ENCODE peak calls at places on chromosome 11, in nine cellular contexts. N is naive thymus-derived CD8-positive, alpha-beta T cell; Y is NCI-H69; W is activated CD8-positive, alpha-beta memory T cell treated with anti-CD3 and anti-CD28 coated beads for 48 hours; U is activated B cell treated with CpG ODN at 0.5 μM for 24 hours; K is DMS153; Q is left ventricle myocardium superior; A is putamen; C is NCI-H187. V is an unnamed sample.

GRCh38 chr11:46800177-46800576 is 45.9 kb downstream of the CKAP5 start:
- DNase-seq in C (no peak), K (no peak), W (no peak), U (no peak), N (no peak), Y (no peak), A (no peak), Q (no peak), V (no peak)

GRCh38 chr11:108388576-108388975 is 78.8 kb downstream of the C11orf65 start:
- DNase-seq in N (no peak), A (no peak), C (no peak), U (no peak), W (no peak), K (no peak), Y (no peak), Q (no peak), V (no peak)

GRCh38 chr11:75323609-75324008 is 27.9 kb downstream of the ARRB1 start:
- DNase-seq in U (no peak), Q (no peak), Y (peak), W (no peak), A (no peak), C (no peak), N (no peak), K (peak), V (no peak)

GRCh38 chr11:86182976-86183584 is 61.5 kb upstream of the EED start:
- DNase-seq in K (no peak), W (no peak), N (no peak), Q (no peak), C (no peak), U (no peak), A (no peak), Y (no peak), V (peak)

GRCh38 chr11:65651589-65652510 is 10.9 kb downstream of the RELA start:
- DNase-seq in W (no peak), C (no peak), U (no peak), Q (no peak), N (peak), K (no peak), Y (peak), A (no peak), V (no peak)

GRCh38 chr11:125322317-125322716 is 157.8 kb downstream of the PKNOX2 start:
- DNase-seq in Y (no peak), A (no peak), C (no peak), N (no peak), W (no peak), K (no peak), U (no peak), Q (no peak), V (no peak)

GRCh38 chr11:69424748-69425147 is 56.7 kb upstream of the LINC01488 start:
- DNase-seq in A (no peak), Q (no peak), K (no peak), Y (no peak), N (no peak), U (no peak), W (no peak), C (no peak), V (no peak)

GRCh38 chr11:4647795-4648194 is 4.0 kb downstream of the OR51E1 start:
- DNase-seq in U (no peak), Q (no peak), W (no peak), Y (no peak), K (no peak), C (no peak), N (no peak), A (no peak), V (no peak)

GRCh38 chr11:34926101-34926830 is 9.8 kb downstream of the PDHX start:
- DNase-seq in N (no peak), U (no peak), A (peak), C (no peak), K (peak), Q (no peak), Y (peak), W (no peak), V (no peak)

GRCh38 chr11:65972116-65972515 is 10.6 kb downstream of the SART1 start:
- DNase-seq in C (no peak), W (no peak), K (no peak), N (no peak), A (no peak), Q (no peak), Y (no peak), U (no peak), V (no peak)

GRCh38 chr11:60914620-60915249 is 777 bp downstream of the TMEM109 start:
- DNase-seq in Y (peak), A (no peak), Q (peak), N (peak), U (no peak), W (peak), C (no peak), K (no peak), V (no peak)

GRCh38 chr11:48095779-48096470 is 115.6 kb downstream of the PTPRJ start:
- DNase-seq in K (no peak), W (no peak), A (no peak), U (no peak), Q (no peak), Y (no peak), C (no peak), N (no peak), V (no peak)

GRCh38 chr11:2778630-2779498 is 79.1 kb upstream of the KCNQ1OT1 start:
- DNase-seq in U (peak), N (no peak), A (peak), K (peak), W (no peak), Y (peak), C (no peak), Q (peak), V (no peak)

GRCh38 chr11:31480930-31481329 is 28.5 kb downstream of the IMMP1L start:
- DNase-seq in K (no peak), W (no peak), Q (no peak), U (no peak), Y (peak), N (no peak), C (no peak), A (no peak), V (no peak)

GRCh38 chr11:85118151-85118550 is 509.0 kb downstream of the DLG2 start:
- DNase-seq in K (no peak), U (no peak), Q (no peak), A (no peak), C (no peak), Y (no peak), N (no peak), W (no peak), V (no peak)

GRCh38 chr11:44765026-44765595 is 38.3 kb downstream of the TSPAN18 start:
- DNase-seq in W (no peak), Y (no peak), A (no peak), U (no peak), N (no peak), K (no peak), Q (no peak), C (no peak), V (no peak)

GRCh38 chr11:823441-824291 is 4.1 kb upstream of the CRACR2B start:
- DNase-seq in K (peak), Y (peak), U (no peak), C (peak), N (no peak), Q (no peak), A (no peak), W (no peak), V (no peak)

GRCh38 chr11:116179346-116179850 is 593.4 kb downstream of the BUD13 start:
- DNase-seq in U (no peak), W (no peak), Y (no peak), C (no peak), N (no peak), Q (no peak), K (no peak), A (no peak), V (no peak)

GRCh38 chr11:65793144-65793581 is 6.3 kb downstream of the OVOL1 start:
- DNase-seq in Y (peak), W (no peak), N (no peak), A (no peak), U (no peak), C (no peak), K (peak), Q (no peak), V (no peak)

GRCh38 chr11:113204280-113204679 is 110.1 kb upstream of the TTC12 start:
- DNase-seq in C (no peak), U (no peak), N (no peak), A (no peak), K (no peak), W (no peak), Y (no peak), Q (no peak), V (no peak)

GRCh38 chr11:65918211-65919150 is at the start of gene C11orf68:
- DNase-seq in W (peak), Q (no peak), N (no peak), A (no peak), Y (peak), C (no peak), K (no peak), U (no peak), V (peak)